ENCODE peak calls at places on chromosomes 7 and 10, in eight cellular contexts. One of them, this sample, is unnamed. For H3K4me1, the result is how much of the 10 kb centered on the place peaks cover.

GRCh38 chr10:100349087-100349486 is 2.1 kb downstream of the SCD start:
- DNase-seq in aorta: no peak
- DNase-seq in neural progenitor cell: peak
- DNase-seq in CD8-positive, alpha-beta T cell: no peak
- DNase-seq in ovary: no peak
- DNase-seq in neuronal stem cell: no peak
- DNase-seq in naive thymus-derived CD4-positive, alpha-beta T cell: no peak
- DNase-seq in spleen: no peak
- DNase-seq in this sample: no peak

GRCh38 chr10:31146496-31147219 is 115.0 kb upstream of the ZNF438 start:
- DNase-seq in aorta: peak
- DNase-seq in neural progenitor cell: no peak
- DNase-seq in CD8-positive, alpha-beta T cell: no peak
- DNase-seq in naive thymus-derived CD4-positive, alpha-beta T cell: peak
- DNase-seq in ovary: peak
- DNase-seq in neuronal stem cell: no peak
- DNase-seq in spleen: no peak
- DNase-seq in this sample: no peak

GRCh38 chr10:47330366-47330765 is 8.1 kb downstream of the GDF2 start:
- DNase-seq in aorta: no peak
- DNase-seq in CD8-positive, alpha-beta T cell: no peak
- DNase-seq in ovary: no peak
- DNase-seq in neural progenitor cell: no peak
- DNase-seq in spleen: no peak
- DNase-seq in naive thymus-derived CD4-positive, alpha-beta T cell: no peak
- DNase-seq in neuronal stem cell: no peak
- DNase-seq in this sample: no peak

GRCh38 chr10:14383266-14383665 is 52.5 kb upstream of the FRMD4A start:
- DNase-seq in aorta: no peak
- DNase-seq in spleen: no peak
- DNase-seq in naive thymus-derived CD4-positive, alpha-beta T cell: no peak
- DNase-seq in CD8-positive, alpha-beta T cell: no peak
- DNase-seq in neural progenitor cell: no peak
- DNase-seq in neuronal stem cell: no peak
- DNase-seq in ovary: no peak
- DNase-seq in this sample: no peak

GRCh38 chr10:125035136-125035535 is 93.2 kb downstream of the ZRANB1 start:
- DNase-seq in CD8-positive, alpha-beta T cell: no peak
- DNase-seq in neuronal stem cell: no peak
- DNase-seq in naive thymus-derived CD4-positive, alpha-beta T cell: no peak
- DNase-seq in neural progenitor cell: no peak
- DNase-seq in ovary: no peak
- DNase-seq in aorta: no peak
- DNase-seq in spleen: no peak
- DNase-seq in this sample: no peak

GRCh38 chr7:149285581-149285975 is 23.6 kb downstream of the ZNF783 start:
- DNase-seq in neural progenitor cell: peak
- DNase-seq in naive thymus-derived CD4-positive, alpha-beta T cell: no peak
- DNase-seq in ovary: peak
- DNase-seq in spleen: no peak
- DNase-seq in CD8-positive, alpha-beta T cell: no peak
- DNase-seq in aorta: no peak
- DNase-seq in neuronal stem cell: no peak
- DNase-seq in this sample: no peak

GRCh38 chr7:105279688-105280007 is 109.1 kb downstream of the SRPK2 start:
- DNase-seq in neuronal stem cell: no peak
- DNase-seq in neural progenitor cell: no peak
- DNase-seq in aorta: no peak
- DNase-seq in spleen: no peak
- DNase-seq in CD8-positive, alpha-beta T cell: no peak
- DNase-seq in naive thymus-derived CD4-positive, alpha-beta T cell: no peak
- DNase-seq in ovary: no peak
- DNase-seq in this sample: no peak

GRCh38 chr10:118251791-118252190 is 90.3 kb downstream of the FAM204A start:
- DNase-seq in naive thymus-derived CD4-positive, alpha-beta T cell: no peak
- DNase-seq in ovary: no peak
- DNase-seq in CD8-positive, alpha-beta T cell: no peak
- DNase-seq in aorta: no peak
- DNase-seq in spleen: no peak
- DNase-seq in neural progenitor cell: no peak
- DNase-seq in neuronal stem cell: no peak
- DNase-seq in this sample: no peak

GRCh38 chr7:1460757-1461639 is 1.7 kb upstream of the MICALL2 start:
- DNase-seq in aorta: peak
- DNase-seq in naive thymus-derived CD4-positive, alpha-beta T cell: no peak
- DNase-seq in ovary: peak
- DNase-seq in neural progenitor cell: peak
- DNase-seq in neuronal stem cell: no peak
- DNase-seq in spleen: peak
- DNase-seq in CD8-positive, alpha-beta T cell: no peak
- DNase-seq in this sample: no peak

GRCh38 chr7:108308913-108309312 is 147.3 kb downstream of the NRCAM start:
- DNase-seq in spleen: no peak
- DNase-seq in neuronal stem cell: no peak
- DNase-seq in neural progenitor cell: no peak
- DNase-seq in CD8-positive, alpha-beta T cell: no peak
- DNase-seq in ovary: no peak
- DNase-seq in aorta: no peak
- DNase-seq in naive thymus-derived CD4-positive, alpha-beta T cell: no peak
- DNase-seq in this sample: no peak

GRCh38 chr7:36967387-36967786 is 243.1 kb upstream of the AOAH start:
- DNase-seq in naive thymus-derived CD4-positive, alpha-beta T cell: no peak
- DNase-seq in spleen: no peak
- DNase-seq in CD8-positive, alpha-beta T cell: no peak
- DNase-seq in ovary: peak
- DNase-seq in neuronal stem cell: peak
- DNase-seq in aorta: peak
- DNase-seq in neural progenitor cell: peak
- DNase-seq in this sample: no peak

GRCh38 chr7:114048386-114049235 is 129.8 kb upstream of the PPP1R3A start:
- DNase-seq in aorta: no peak
- DNase-seq in CD8-positive, alpha-beta T cell: no peak
- DNase-seq in spleen: no peak
- DNase-seq in naive thymus-derived CD4-positive, alpha-beta T cell: peak
- DNase-seq in ovary: no peak
- DNase-seq in neural progenitor cell: no peak
- DNase-seq in neuronal stem cell: no peak
- DNase-seq in this sample: peak

GRCh38 chr7:143885951-143886350 is 16.0 kb downstream of the TCAF1 start:
- DNase-seq in aorta: no peak
- DNase-seq in neuronal stem cell: no peak
- DNase-seq in CD8-positive, alpha-beta T cell: no peak
- DNase-seq in spleen: no peak
- DNase-seq in naive thymus-derived CD4-positive, alpha-beta T cell: no peak
- DNase-seq in ovary: no peak
- DNase-seq in neural progenitor cell: no peak
- DNase-seq in this sample: no peak

GRCh38 chr10:21496285-21497176 is 29.0 kb downstream of the SKIDA1 start:
- DNase-seq in CD8-positive, alpha-beta T cell: peak
- DNase-seq in neural progenitor cell: peak
- DNase-seq in spleen: peak
- DNase-seq in neuronal stem cell: no peak
- DNase-seq in aorta: peak
- DNase-seq in naive thymus-derived CD4-positive, alpha-beta T cell: peak
- DNase-seq in ovary: peak
- DNase-seq in this sample: peak

GRCh38 chr7:47940482-47941001 is 7.7 kb downstream of the PKD1L1 start:
- DNase-seq in CD8-positive, alpha-beta T cell: no peak
- DNase-seq in aorta: no peak
- DNase-seq in neural progenitor cell: no peak
- DNase-seq in neuronal stem cell: no peak
- DNase-seq in spleen: peak
- DNase-seq in naive thymus-derived CD4-positive, alpha-beta T cell: no peak
- DNase-seq in ovary: no peak
- DNase-seq in this sample: no peak

GRCh38 chr7:50283206-50283605 is 21.3 kb upstream of the IKZF1 start:
- DNase-seq in neural progenitor cell: no peak
- DNase-seq in naive thymus-derived CD4-positive, alpha-beta T cell: no peak
- DNase-seq in ovary: no peak
- DNase-seq in neuronal stem cell: no peak
- DNase-seq in CD8-positive, alpha-beta T cell: no peak
- DNase-seq in spleen: no peak
- DNase-seq in aorta: peak
- DNase-seq in this sample: no peak

GRCh38 chr7:155352076-155352752 is 54.5 kb downstream of the INSIG1 start:
- DNase-seq in aorta: no peak
- DNase-seq in neuronal stem cell: no peak
- DNase-seq in neural progenitor cell: no peak
- DNase-seq in naive thymus-derived CD4-positive, alpha-beta T cell: no peak
- DNase-seq in spleen: peak
- DNase-seq in ovary: no peak
- DNase-seq in CD8-positive, alpha-beta T cell: no peak
- DNase-seq in this sample: no peak

GRCh38 chr10:133261726-133262325 is 14.8 kb downstream of the ADAM8 start:
- DNase-seq in ovary: peak
- DNase-seq in spleen: peak
- DNase-seq in naive thymus-derived CD4-positive, alpha-beta T cell: peak
- DNase-seq in aorta: peak
- DNase-seq in neural progenitor cell: peak
- DNase-seq in neuronal stem cell: no peak
- DNase-seq in CD8-positive, alpha-beta T cell: peak
- DNase-seq in this sample: peak

GRCh38 chr10:132675031-132675740 is 110.8 kb downstream of the NKX6-2 start:
- DNase-seq in neuronal stem cell: no peak
- DNase-seq in CD8-positive, alpha-beta T cell: no peak
- DNase-seq in ovary: no peak
- DNase-seq in neural progenitor cell: peak
- DNase-seq in naive thymus-derived CD4-positive, alpha-beta T cell: no peak
- DNase-seq in aorta: no peak
- DNase-seq in spleen: peak
- DNase-seq in this sample: no peak

GRCh38 chr10:23742368-23742767 is 303.5 kb downstream of the OTUD1 start:
- DNase-seq in naive thymus-derived CD4-positive, alpha-beta T cell: no peak
- DNase-seq in neural progenitor cell: no peak
- DNase-seq in CD8-positive, alpha-beta T cell: no peak
- DNase-seq in ovary: no peak
- DNase-seq in aorta: no peak
- DNase-seq in spleen: no peak
- DNase-seq in neuronal stem cell: no peak
- DNase-seq in this sample: no peak

GRCh38 chr7:155296006-155296787 is 1.5 kb upstream of the INSIG1 start:
- DNase-seq in CD8-positive, alpha-beta T cell: no peak
- DNase-seq in aorta: no peak
- DNase-seq in spleen: no peak
- DNase-seq in ovary: peak
- DNase-seq in neural progenitor cell: no peak
- DNase-seq in neuronal stem cell: no peak
- DNase-seq in naive thymus-derived CD4-positive, alpha-beta T cell: peak
- DNase-seq in this sample: no peak

GRCh38 chr10:111297351-111297848 is 220.6 kb downstream of the ADRA2A start:
- DNase-seq in neuronal stem cell: peak
- DNase-seq in naive thymus-derived CD4-positive, alpha-beta T cell: no peak
- DNase-seq in aorta: no peak
- DNase-seq in CD8-positive, alpha-beta T cell: no peak
- DNase-seq in neural progenitor cell: peak
- DNase-seq in ovary: no peak
- DNase-seq in spleen: no peak
- DNase-seq in this sample: no peak

GRCh38 chr10:70634011-70634410 is 31.5 kb upstream of the PRF1 start:
- DNase-seq in ovary: no peak
- DNase-seq in neural progenitor cell: no peak
- DNase-seq in spleen: no peak
- DNase-seq in neuronal stem cell: no peak
- DNase-seq in naive thymus-derived CD4-positive, alpha-beta T cell: no peak
- DNase-seq in CD8-positive, alpha-beta T cell: no peak
- DNase-seq in aorta: no peak
- DNase-seq in this sample: no peak

GRCh38 chr7:37494940-37495339 is 46.3 kb upstream of the ELMO1 start:
- DNase-seq in neuronal stem cell: no peak
- DNase-seq in CD8-positive, alpha-beta T cell: no peak
- DNase-seq in ovary: no peak
- DNase-seq in naive thymus-derived CD4-positive, alpha-beta T cell: no peak
- DNase-seq in neural progenitor cell: no peak
- DNase-seq in aorta: no peak
- DNase-seq in spleen: no peak
- DNase-seq in this sample: no peak

GRCh38 chr10:71714055-71714454 is 5.5 kb downstream of the C10orf105 start:
- DNase-seq in ovary: peak
- DNase-seq in naive thymus-derived CD4-positive, alpha-beta T cell: peak
- DNase-seq in aorta: no peak
- DNase-seq in CD8-positive, alpha-beta T cell: no peak
- DNase-seq in neuronal stem cell: no peak
- DNase-seq in spleen: no peak
- DNase-seq in neural progenitor cell: no peak
- DNase-seq in this sample: no peak
- H3K4me3 ChIP-seq in ovary: no peak
- H3K4me3 ChIP-seq in naive thymus-derived CD4-positive, alpha-beta T cell: peak
- H3K4me3 ChIP-seq in aorta: no peak
- H3K4me3 ChIP-seq in CD8-positive, alpha-beta T cell: peak
- H3K4me3 ChIP-seq in neuronal stem cell: no peak
- H3K4me3 ChIP-seq in spleen: peak
- H3K4me3 ChIP-seq in neural progenitor cell: no peak
- H3K4me3 ChIP-seq in this sample: peak

GRCh38 chr10:90602815-90603600 is 254.8 kb downstream of the HTR7 start:
- DNase-seq in neuronal stem cell: no peak
- DNase-seq in neural progenitor cell: no peak
- DNase-seq in spleen: no peak
- DNase-seq in ovary: no peak
- DNase-seq in naive thymus-derived CD4-positive, alpha-beta T cell: no peak
- DNase-seq in aorta: no peak
- DNase-seq in CD8-positive, alpha-beta T cell: no peak
- DNase-seq in this sample: no peak
- H3K4me1 ChIP-seq in neuronal stem cell: under half
- H3K4me1 ChIP-seq in neural progenitor cell: under half
- H3K4me1 ChIP-seq in spleen: under half
- H3K4me1 ChIP-seq in ovary: under half
- H3K4me1 ChIP-seq in naive thymus-derived CD4-positive, alpha-beta T cell: under half
- H3K4me1 ChIP-seq in aorta: under half
- H3K4me1 ChIP-seq in CD8-positive, alpha-beta T cell: under half
- H3K4me1 ChIP-seq in this sample: under half

DNA sequence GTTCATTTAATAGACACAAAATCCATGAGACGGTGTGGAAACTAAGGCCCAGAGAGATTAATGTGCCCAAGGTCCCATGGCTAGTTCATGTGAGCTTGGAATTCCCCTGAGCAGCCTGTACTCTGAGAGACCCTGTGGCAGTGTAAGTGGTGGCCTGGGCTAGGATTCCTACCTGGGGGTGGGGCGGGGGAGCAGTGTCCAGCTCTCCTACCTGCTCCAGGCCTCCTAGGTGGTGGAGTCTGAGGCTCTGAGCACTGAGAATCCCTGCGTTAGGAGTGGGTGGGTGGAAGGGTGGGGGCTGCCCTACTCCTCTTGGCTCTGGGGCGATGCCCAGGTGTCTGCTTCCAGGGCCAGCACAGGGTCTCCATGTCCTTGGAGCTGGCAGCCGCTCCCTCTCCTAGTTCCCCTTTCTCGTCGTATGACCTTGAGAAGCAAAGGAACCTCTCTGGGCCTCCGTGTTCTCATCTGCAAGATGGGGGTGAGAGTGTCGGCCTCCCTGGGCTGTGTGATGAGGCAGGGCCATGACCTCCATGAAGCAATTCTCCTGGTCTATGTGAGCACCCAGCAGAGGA is 2.5 kb downstream of the SNCG start:
- DNase-seq in spleen: peak
- DNase-seq in neuronal stem cell: no peak
- DNase-seq in ovary: no peak
- DNase-seq in aorta: peak
- DNase-seq in CD8-positive, alpha-beta T cell: no peak
- DNase-seq in naive thymus-derived CD4-positive, alpha-beta T cell: no peak
- DNase-seq in neural progenitor cell: no peak
- DNase-seq in this sample: no peak
- H3K4me3 ChIP-seq in spleen: no peak
- H3K4me3 ChIP-seq in neuronal stem cell: no peak
- H3K4me3 ChIP-seq in ovary: no peak
- H3K4me3 ChIP-seq in aorta: no peak
- H3K4me3 ChIP-seq in CD8-positive, alpha-beta T cell: no peak
- H3K4me3 ChIP-seq in naive thymus-derived CD4-positive, alpha-beta T cell: no peak
- H3K4me3 ChIP-seq in neural progenitor cell: no peak
- H3K4me3 ChIP-seq in this sample: no peak

GRCh38 chr10:79187545-79187940 is 118.8 kb downstream of the ZMIZ1 start:
- DNase-seq in CD8-positive, alpha-beta T cell: no peak
- DNase-seq in ovary: no peak
- DNase-seq in naive thymus-derived CD4-positive, alpha-beta T cell: no peak
- DNase-seq in aorta: no peak
- DNase-seq in neural progenitor cell: no peak
- DNase-seq in spleen: no peak
- DNase-seq in neuronal stem cell: no peak
- DNase-seq in this sample: no peak
- H3K4me1 ChIP-seq in CD8-positive, alpha-beta T cell: under half
- H3K4me1 ChIP-seq in ovary: half or more
- H3K4me1 ChIP-seq in naive thymus-derived CD4-positive, alpha-beta T cell: under half
- H3K4me1 ChIP-seq in aorta: under half
- H3K4me1 ChIP-seq in neural progenitor cell: under half
- H3K4me1 ChIP-seq in spleen: half or more
- H3K4me1 ChIP-seq in neuronal stem cell: half or more
- H3K4me1 ChIP-seq in this sample: under half